ENCODE peak calls at places on chromosomes 2 and 18, in five cellular contexts. D is endothelial cell, H is astrocyte of the cerebellum, Z is suprapubic skin, G is H9. Y is an unnamed sample.
A peak's percentile ranks its signal among the peaks of the same experiment; 100 is the strongest.

GRCh38 chr2:209095432-209095831 is 328.4 kb upstream of the MAP2 start:
- DNase-seq in D (no peak), H (no peak), Z (no peak), G (no peak), Y (no peak)

GRCh38 chr2:196823750-196824149 is 14.6 kb upstream of the C2orf66 start:
- DNase-seq in D (no peak), Z (no peak), H (no peak), G (no peak), Y (no peak)

GRCh38 chr2:239519081-239519920 is 118.5 kb upstream of the HDAC4 start:
- DNase-seq in G (no peak), D (no peak), H (no peak), Z (no peak), Y (no peak)

GRCh38 chr2:158154596-158154995 is 52.9 kb downstream of the UPP2 start:
- DNase-seq in Z (no peak), D (no peak), H (no peak), G (no peak), Y (no peak)

GRCh38 chr2:102331311-102331980 is 20.1 kb downstream of the IL1RL1 start:
- DNase-seq in Z (no peak), H (no peak), G (no peak), D (no peak), Y (no peak)

GRCh38 chr2:75146221-75146902 is 53.0 kb downstream of the TACR1 start:
- DNase-seq in G (no peak), H (no peak), D (no peak), Z (no peak), Y (no peak)

GRCh38 chr18:78548261-78549058 is 431.2 kb upstream of the SALL3 start:
- DNase-seq in Z (no peak), G (no peak), D (no peak), H (no peak), Y (no peak)

GRCh38 chr2:144770616-144771230 is 250.8 kb upstream of the ZEB2 start:
- DNase-seq in Z (no peak), D (no peak), H (no peak), G (no peak), Y (no peak)

GRCh38 chr2:3738454-3738853 is 35.1 kb downstream of the DCDC2C start:
- DNase-seq in H (no peak), Z (no peak), D (peak; percentile 45), G (peak; percentile 50), Y (peak; percentile 55)

GRCh38 chr2:65483763-65484162 is 51.4 kb upstream of the SPRED2 start:
- DNase-seq in D (no peak), Z (no peak), H (no peak), G (no peak), Y (no peak)

GRCh38 chr2:10285578-10286198 is 17.0 kb upstream of the HPCAL1 start:
- DNase-seq in H (no peak), G (peak; percentile 64), D (no peak), Z (peak; percentile 82), Y (peak; percentile 73)

GRCh38 chr18:79389689-79390088 is 6.0 kb upstream of the NFATC1 start:
- DNase-seq in Z (peak; percentile 17), G (no peak), H (no peak), D (no peak), Y (no peak)

GRCh38 chr2:10269291-10269690 is 33.4 kb upstream of the HPCAL1 start:
- DNase-seq in G (peak; percentile 9), D (no peak), H (no peak), Z (no peak), Y (no peak)

GRCh38 chr18:49360582-49360981 is 99.9 kb downstream of the DYM start:
- DNase-seq in G (no peak), D (no peak), H (no peak), Z (no peak), Y (no peak)

GRCh38 chr2:129160879-129161278 is 818.6 kb upstream of the RAB6C start:
- DNase-seq in G (no peak), D (no peak), Z (no peak), H (no peak), Y (no peak)

GRCh38 chr18:70956554-70956953 is 667.7 kb downstream of the SOCS6 start:
- DNase-seq in Z (no peak), G (no peak), D (no peak), H (no peak), Y (no peak)

GRCh38 chr18:13191779-13192178 is 26.8 kb upstream of the LDLRAD4 start:
- DNase-seq in H (no peak), D (no peak), Z (no peak), G (no peak), Y (peak; percentile 60)

GRCh38 chr2:109448946-109449788 is 164.6 kb downstream of the SEPTIN10 start:
- DNase-seq in D (no peak), G (no peak), Z (no peak), H (no peak), Y (no peak)

GRCh38 chr2:49261021-49261538 is 106.8 kb upstream of the FSHR start:
- DNase-seq in Z (no peak), D (no peak), H (no peak), G (no peak), Y (no peak)